ENCODE peak calls at places on chromosomes 4 and X, in five cellular contexts. One of them, this sample, is unnamed.

GRCh38 chr4:102064747-102065442 is 274.4 kb downstream of the BANK1 start:
- DNase-seq in MCF 10A: no peak
- DNase-seq in stimulated activated CD8-positive, alpha-beta memory T cell treated with anti-CD3 and anti-CD28 coated beads, Interleukin-7, amount 100 ng/mL, for 1 hour: no peak
- DNase-seq in GM10248: no peak
- DNase-seq in spleen: no peak
- DNase-seq in this sample: no peak

GRCh38 chr4:8272472-8273428 is 3.2 kb downstream of the HTRA3 start:
- DNase-seq in MCF 10A: no peak
- DNase-seq in stimulated activated CD8-positive, alpha-beta memory T cell treated with anti-CD3 and anti-CD28 coated beads, Interleukin-7, amount 100 ng/mL, for 1 hour: no peak
- DNase-seq in GM10248: no peak
- DNase-seq in spleen: peak
- DNase-seq in this sample: no peak

GRCh38 chrX:24396236-24396929 is 35.9 kb downstream of the SUPT20HL1 start:
- DNase-seq in stimulated activated CD8-positive, alpha-beta memory T cell treated with anti-CD3 and anti-CD28 coated beads, Interleukin-7, amount 100 ng/mL, for 1 hour: no peak
- DNase-seq in spleen: no peak
- DNase-seq in GM10248: no peak
- DNase-seq in MCF 10A: peak
- DNase-seq in this sample: no peak

GRCh38 chr4:11773798-11774197 is 345.1 kb upstream of the HS3ST1 start:
- DNase-seq in GM10248: no peak
- DNase-seq in stimulated activated CD8-positive, alpha-beta memory T cell treated with anti-CD3 and anti-CD28 coated beads, Interleukin-7, amount 100 ng/mL, for 1 hour: no peak
- DNase-seq in spleen: no peak
- DNase-seq in MCF 10A: peak
- DNase-seq in this sample: no peak

GRCh38 chrX:150688911-150689451 is 4.2 kb upstream of the MTMR1 start:
- DNase-seq in stimulated activated CD8-positive, alpha-beta memory T cell treated with anti-CD3 and anti-CD28 coated beads, Interleukin-7, amount 100 ng/mL, for 1 hour: no peak
- DNase-seq in GM10248: no peak
- DNase-seq in MCF 10A: peak
- DNase-seq in spleen: no peak
- DNase-seq in this sample: peak

GRCh38 chr4:52751349-52751911 is at the start of gene ERVMER34-1:
- DNase-seq in MCF 10A: peak
- DNase-seq in GM10248: no peak
- DNase-seq in spleen: no peak
- DNase-seq in stimulated activated CD8-positive, alpha-beta memory T cell treated with anti-CD3 and anti-CD28 coated beads, Interleukin-7, amount 100 ng/mL, for 1 hour: no peak
- DNase-seq in this sample: peak

GRCh38 chrX:68936608-68937007 is 107.8 kb downstream of the EFNB1 start:
- DNase-seq in GM10248: no peak
- DNase-seq in MCF 10A: peak
- DNase-seq in stimulated activated CD8-positive, alpha-beta memory T cell treated with anti-CD3 and anti-CD28 coated beads, Interleukin-7, amount 100 ng/mL, for 1 hour: no peak
- DNase-seq in spleen: peak
- DNase-seq in this sample: peak

GRCh38 chrX:38943120-38943519 is 141.9 kb downstream of the MID1IP1 start:
- DNase-seq in MCF 10A: no peak
- DNase-seq in stimulated activated CD8-positive, alpha-beta memory T cell treated with anti-CD3 and anti-CD28 coated beads, Interleukin-7, amount 100 ng/mL, for 1 hour: no peak
- DNase-seq in spleen: no peak
- DNase-seq in GM10248: no peak
- DNase-seq in this sample: no peak

GRCh38 chr4:1647432-1647831 is 36.7 kb downstream of the FAM53A start:
- DNase-seq in stimulated activated CD8-positive, alpha-beta memory T cell treated with anti-CD3 and anti-CD28 coated beads, Interleukin-7, amount 100 ng/mL, for 1 hour: no peak
- DNase-seq in GM10248: no peak
- DNase-seq in MCF 10A: no peak
- DNase-seq in spleen: peak
- DNase-seq in this sample: no peak

GRCh38 chrX:24647257-24648058 is at the start of gene PCYT1B:
- DNase-seq in spleen: peak
- DNase-seq in stimulated activated CD8-positive, alpha-beta memory T cell treated with anti-CD3 and anti-CD28 coated beads, Interleukin-7, amount 100 ng/mL, for 1 hour: peak
- DNase-seq in MCF 10A: peak
- DNase-seq in GM10248: no peak
- DNase-seq in this sample: peak